ENCODE peak calls at places on chromosomes 13 and 19, in four cellular contexts. One of them, this sample, is unnamed.

GRCh38 chr13:45472171-45472705 is 7.5 kb downstream of the COG3 start:
- DNase-seq in stimulated activated CD4-positive, alpha-beta T cell treated with anti-CD3 and anti-CD28 coated beads, TNF-alpha, amount 100 ng/mL, for 24 hours: no peak
- DNase-seq in mucosa of gallbladder: no peak
- DNase-seq in CD4-positive, alpha-beta T cell: no peak
- DNase-seq in this sample: no peak

GRCh38 chr19:29119582-29119981 is 93.4 kb downstream of the UQCRFS1 start:
- DNase-seq in stimulated activated CD4-positive, alpha-beta T cell treated with anti-CD3 and anti-CD28 coated beads, TNF-alpha, amount 100 ng/mL, for 24 hours: no peak
- DNase-seq in mucosa of gallbladder: no peak
- DNase-seq in CD4-positive, alpha-beta T cell: no peak
- DNase-seq in this sample: no peak

GRCh38 chr19:58054792-58055482 is 4.1 kb upstream of the ZNF135 start:
- DNase-seq in mucosa of gallbladder: peak; percentile 23
- DNase-seq in stimulated activated CD4-positive, alpha-beta T cell treated with anti-CD3 and anti-CD28 coated beads, TNF-alpha, amount 100 ng/mL, for 24 hours: no peak
- DNase-seq in CD4-positive, alpha-beta T cell: no peak
- DNase-seq in this sample: no peak

GRCh38 chr13:107927557-107927956 is 287.8 kb downstream of the LIG4 start:
- DNase-seq in CD4-positive, alpha-beta T cell: no peak
- DNase-seq in stimulated activated CD4-positive, alpha-beta T cell treated with anti-CD3 and anti-CD28 coated beads, TNF-alpha, amount 100 ng/mL, for 24 hours: no peak
- DNase-seq in mucosa of gallbladder: no peak
- DNase-seq in this sample: no peak

GRCh38 chr13:64347662-64348061 is 2882.5 kb downstream of the PCDH9 start:
- DNase-seq in CD4-positive, alpha-beta T cell: no peak
- DNase-seq in mucosa of gallbladder: no peak
- DNase-seq in stimulated activated CD4-positive, alpha-beta T cell treated with anti-CD3 and anti-CD28 coated beads, TNF-alpha, amount 100 ng/mL, for 24 hours: no peak
- DNase-seq in this sample: no peak

GRCh38 chr19:48271531-48272151 is 1.8 kb downstream of the ZNF114 start:
- DNase-seq in mucosa of gallbladder: no peak
- DNase-seq in stimulated activated CD4-positive, alpha-beta T cell treated with anti-CD3 and anti-CD28 coated beads, TNF-alpha, amount 100 ng/mL, for 24 hours: no peak
- DNase-seq in CD4-positive, alpha-beta T cell: no peak
- DNase-seq in this sample: no peak

GRCh38 chr19:35151273-35152065 is 3.1 kb upstream of the FXYD5 start:
- DNase-seq in CD4-positive, alpha-beta T cell: no peak
- DNase-seq in stimulated activated CD4-positive, alpha-beta T cell treated with anti-CD3 and anti-CD28 coated beads, TNF-alpha, amount 100 ng/mL, for 24 hours: no peak
- DNase-seq in mucosa of gallbladder: no peak
- DNase-seq in this sample: no peak

GRCh38 chr19:1860133-1860775 is 3.1 kb downstream of the KLF16 start:
- DNase-seq in mucosa of gallbladder: peak; percentile 73
- DNase-seq in stimulated activated CD4-positive, alpha-beta T cell treated with anti-CD3 and anti-CD28 coated beads, TNF-alpha, amount 100 ng/mL, for 24 hours: peak; percentile 50
- DNase-seq in CD4-positive, alpha-beta T cell: peak; percentile 48
- DNase-seq in this sample: no peak

GRCh38 chr19:2221918-2222317 is 14.2 kb downstream of the PLEKHJ1 start:
- DNase-seq in CD4-positive, alpha-beta T cell: no peak
- DNase-seq in stimulated activated CD4-positive, alpha-beta T cell treated with anti-CD3 and anti-CD28 coated beads, TNF-alpha, amount 100 ng/mL, for 24 hours: no peak
- DNase-seq in mucosa of gallbladder: no peak
- DNase-seq in this sample: no peak

GRCh38 chr13:50936681-50937080 is 27.1 kb downstream of the RNASEH2B start:
- DNase-seq in mucosa of gallbladder: no peak
- DNase-seq in CD4-positive, alpha-beta T cell: no peak
- DNase-seq in stimulated activated CD4-positive, alpha-beta T cell treated with anti-CD3 and anti-CD28 coated beads, TNF-alpha, amount 100 ng/mL, for 24 hours: no peak
- DNase-seq in this sample: no peak

GRCh38 chr19:48772503-48772953 is 17.2 kb downstream of the FGF21 start:
- DNase-seq in stimulated activated CD4-positive, alpha-beta T cell treated with anti-CD3 and anti-CD28 coated beads, TNF-alpha, amount 100 ng/mL, for 24 hours: no peak
- DNase-seq in mucosa of gallbladder: peak; percentile 71
- DNase-seq in CD4-positive, alpha-beta T cell: no peak
- DNase-seq in this sample: no peak

GRCh38 chr13:51811920-51812328 is 8.0 kb upstream of the DHRS12 start:
- DNase-seq in CD4-positive, alpha-beta T cell: no peak
- DNase-seq in stimulated activated CD4-positive, alpha-beta T cell treated with anti-CD3 and anti-CD28 coated beads, TNF-alpha, amount 100 ng/mL, for 24 hours: no peak
- DNase-seq in mucosa of gallbladder: no peak
- DNase-seq in this sample: no peak

GRCh38 chr13:60066206-60066605 is 97.5 kb downstream of the DIAPH3 start:
- DNase-seq in stimulated activated CD4-positive, alpha-beta T cell treated with anti-CD3 and anti-CD28 coated beads, TNF-alpha, amount 100 ng/mL, for 24 hours: no peak
- DNase-seq in mucosa of gallbladder: no peak
- DNase-seq in CD4-positive, alpha-beta T cell: no peak
- DNase-seq in this sample: no peak

GRCh38 chr19:29364224-29364726 is 151.3 kb upstream of the UQCRFS1 start:
- DNase-seq in stimulated activated CD4-positive, alpha-beta T cell treated with anti-CD3 and anti-CD28 coated beads, TNF-alpha, amount 100 ng/mL, for 24 hours: no peak
- DNase-seq in mucosa of gallbladder: no peak
- DNase-seq in CD4-positive, alpha-beta T cell: no peak
- DNase-seq in this sample: no peak

GRCh38 chr13:31697290-31697689 is 42.0 kb upstream of the RXFP2 start:
- DNase-seq in CD4-positive, alpha-beta T cell: no peak
- DNase-seq in mucosa of gallbladder: no peak
- DNase-seq in stimulated activated CD4-positive, alpha-beta T cell treated with anti-CD3 and anti-CD28 coated beads, TNF-alpha, amount 100 ng/mL, for 24 hours: no peak
- DNase-seq in this sample: no peak

GRCh38 chr13:65985632-65986031 is 1244.5 kb downstream of the PCDH9 start:
- DNase-seq in CD4-positive, alpha-beta T cell: no peak
- DNase-seq in mucosa of gallbladder: no peak
- DNase-seq in stimulated activated CD4-positive, alpha-beta T cell treated with anti-CD3 and anti-CD28 coated beads, TNF-alpha, amount 100 ng/mL, for 24 hours: no peak
- DNase-seq in this sample: no peak

GRCh38 chr19:50911206-50912101 is at the start of gene KLK4:
- DNase-seq in stimulated activated CD4-positive, alpha-beta T cell treated with anti-CD3 and anti-CD28 coated beads, TNF-alpha, amount 100 ng/mL, for 24 hours: no peak
- DNase-seq in CD4-positive, alpha-beta T cell: no peak
- DNase-seq in mucosa of gallbladder: no peak
- DNase-seq in this sample: no peak

GRCh38 chr13:98492335-98493034 is 84.4 kb downstream of the STK24 start:
- DNase-seq in CD4-positive, alpha-beta T cell: no peak
- DNase-seq in stimulated activated CD4-positive, alpha-beta T cell treated with anti-CD3 and anti-CD28 coated beads, TNF-alpha, amount 100 ng/mL, for 24 hours: no peak
- DNase-seq in mucosa of gallbladder: no peak
- DNase-seq in this sample: no peak

GRCh38 chr19:29964171-29964570 is 22.1 kb downstream of the URI1 start:
- DNase-seq in stimulated activated CD4-positive, alpha-beta T cell treated with anti-CD3 and anti-CD28 coated beads, TNF-alpha, amount 100 ng/mL, for 24 hours: no peak
- DNase-seq in CD4-positive, alpha-beta T cell: no peak
- DNase-seq in mucosa of gallbladder: no peak
- DNase-seq in this sample: no peak

GRCh38 chr13:32079586-32079985 is 48.0 kb downstream of the FRY start:
- DNase-seq in CD4-positive, alpha-beta T cell: no peak
- DNase-seq in mucosa of gallbladder: no peak
- DNase-seq in stimulated activated CD4-positive, alpha-beta T cell treated with anti-CD3 and anti-CD28 coated beads, TNF-alpha, amount 100 ng/mL, for 24 hours: no peak
- DNase-seq in this sample: no peak

GRCh38 chr13:62209539-62209938 is 793.9 kb upstream of the PCDH20 start:
- DNase-seq in mucosa of gallbladder: no peak
- DNase-seq in CD4-positive, alpha-beta T cell: no peak
- DNase-seq in stimulated activated CD4-positive, alpha-beta T cell treated with anti-CD3 and anti-CD28 coated beads, TNF-alpha, amount 100 ng/mL, for 24 hours: no peak
- DNase-seq in this sample: no peak

GRCh38 chr19:43789029-43789428 is 8.3 kb upstream of the KCNN4 start:
- DNase-seq in CD4-positive, alpha-beta T cell: no peak
- DNase-seq in stimulated activated CD4-positive, alpha-beta T cell treated with anti-CD3 and anti-CD28 coated beads, TNF-alpha, amount 100 ng/mL, for 24 hours: no peak
- DNase-seq in mucosa of gallbladder: no peak
- DNase-seq in this sample: no peak

GRCh38 chr13:59823495-59823894 is 340.2 kb downstream of the DIAPH3 start:
- DNase-seq in mucosa of gallbladder: no peak
- DNase-seq in stimulated activated CD4-positive, alpha-beta T cell treated with anti-CD3 and anti-CD28 coated beads, TNF-alpha, amount 100 ng/mL, for 24 hours: no peak
- DNase-seq in CD4-positive, alpha-beta T cell: no peak
- DNase-seq in this sample: no peak

GRCh38 chr19:6811906-6812305 is 39.4 kb downstream of the VAV1 start:
- DNase-seq in CD4-positive, alpha-beta T cell: no peak
- DNase-seq in mucosa of gallbladder: no peak
- DNase-seq in stimulated activated CD4-positive, alpha-beta T cell treated with anti-CD3 and anti-CD28 coated beads, TNF-alpha, amount 100 ng/mL, for 24 hours: no peak
- DNase-seq in this sample: no peak

GRCh38 chr13:112968910-112969691 is at the start of gene MCF2L:
- DNase-seq in mucosa of gallbladder: peak; percentile 36
- DNase-seq in stimulated activated CD4-positive, alpha-beta T cell treated with anti-CD3 and anti-CD28 coated beads, TNF-alpha, amount 100 ng/mL, for 24 hours: peak; percentile 55
- DNase-seq in CD4-positive, alpha-beta T cell: peak; percentile 63
- DNase-seq in this sample: peak; percentile 26

GRCh38 chr13:31807090-31807541 is 67.8 kb downstream of the RXFP2 start:
- DNase-seq in mucosa of gallbladder: no peak
- DNase-seq in CD4-positive, alpha-beta T cell: no peak
- DNase-seq in stimulated activated CD4-positive, alpha-beta T cell treated with anti-CD3 and anti-CD28 coated beads, TNF-alpha, amount 100 ng/mL, for 24 hours: no peak
- DNase-seq in this sample: no peak

GRCh38 chr19:46856062-46857022 is 4.5 kb upstream of the ARHGAP35 start:
- DNase-seq in stimulated activated CD4-positive, alpha-beta T cell treated with anti-CD3 and anti-CD28 coated beads, TNF-alpha, amount 100 ng/mL, for 24 hours: peak; percentile 92
- DNase-seq in CD4-positive, alpha-beta T cell: peak; percentile 88
- DNase-seq in mucosa of gallbladder: peak; percentile 96
- DNase-seq in this sample: peak; percentile 96

GRCh38 chr13:112168771-112169170 is 101.8 kb downstream of the SOX1 start:
- DNase-seq in mucosa of gallbladder: no peak
- DNase-seq in stimulated activated CD4-positive, alpha-beta T cell treated with anti-CD3 and anti-CD28 coated beads, TNF-alpha, amount 100 ng/mL, for 24 hours: no peak
- DNase-seq in CD4-positive, alpha-beta T cell: no peak
- DNase-seq in this sample: no peak

GRCh38 chr19:4519521-4520277 is 1.4 kb upstream of the PLIN4 start:
- DNase-seq in stimulated activated CD4-positive, alpha-beta T cell treated with anti-CD3 and anti-CD28 coated beads, TNF-alpha, amount 100 ng/mL, for 24 hours: no peak
- DNase-seq in mucosa of gallbladder: no peak
- DNase-seq in CD4-positive, alpha-beta T cell: no peak
- DNase-seq in this sample: no peak

GRCh38 chr19:45881909-45882528 is 3.9 kb downstream of the IRF2BP1 start:
- DNase-seq in mucosa of gallbladder: no peak
- DNase-seq in CD4-positive, alpha-beta T cell: no peak
- DNase-seq in stimulated activated CD4-positive, alpha-beta T cell treated with anti-CD3 and anti-CD28 coated beads, TNF-alpha, amount 100 ng/mL, for 24 hours: no peak
- DNase-seq in this sample: no peak

This sample was measured in RWPE2.